ENCODE peak calls at places on chromosome 1, in six cellular contexts. M is posterior vena cava, R is NCI-H748 treated with DMSO at 0.1 percent for 48 hours, I is fibroblast of lung, O is NCI-H1092 treated with DMSO at 0.1 percent for 48 hours, K is stromal cell of bone marrow. Z is an unnamed sample.
A peak's percentile ranks its signal among the peaks of the same experiment; 100 is the strongest.

GRCh38 chr1:236734141-236734765 is 48.0 kb downstream of the ACTN2 start:
- DNase-seq in M (no peak), R (no peak), I (peak; percentile 3), O (no peak), K (no peak), Z (no peak)

GRCh38 chr1:247330548-247331171 is 1.0 kb downstream of the ZNF496 start:
- DNase-seq in M (no peak), R (no peak), I (no peak), O (no peak), K (no peak), Z (no peak)

GRCh38 chr1:216183007-216183406 is 240.2 kb downstream of the USH2A start:
- DNase-seq in M (no peak), R (no peak), I (peak; percentile 33), O (no peak), K (no peak), Z (no peak)

GRCh38 chr1:109931189-109931672 is 20.6 kb downstream of the CSF1 start:
- DNase-seq in M (peak; percentile 95), R (peak; percentile 26), I (peak; percentile 85), O (no peak), K (peak; percentile 52), Z (no peak)

GRCh38 chr1:47616036-47616435 is 178.2 kb downstream of the FOXD2 start:
- DNase-seq in M (no peak), R (no peak), I (no peak), O (no peak), K (no peak), Z (no peak)

GRCh38 chr1:209807509-209807908 is 1.6 kb upstream of the IRF6 start:
- DNase-seq in M (no peak), R (no peak), I (peak; percentile 34), O (no peak), K (no peak), Z (no peak)

GRCh38 chr1:180268556-180269044 is 38.5 kb downstream of the LHX4 start:
- DNase-seq in M (peak; percentile 43), R (no peak), I (no peak), O (no peak), K (no peak), Z (no peak)

GRCh38 chr1:146036990-146037646 is 15.6 kb upstream of the HJV start:
- DNase-seq in M (peak; percentile 94), R (peak; percentile 86), I (peak; percentile 94), O (peak; percentile 98), K (peak; percentile 73), Z (peak; percentile 75)

GRCh38 chr1:110387048-110387748 is 3.6 kb downstream of the SLC16A4 start:
- DNase-seq in M (no peak), R (no peak), I (no peak), O (no peak), K (no peak), Z (no peak)

GRCh38 chr1:167198518-167199133 is 22.1 kb upstream of the POU2F1 start:
- DNase-seq in M (no peak), R (peak; percentile 86), I (no peak), O (peak; percentile 9), K (no peak), Z (no peak)